ENCODE peak calls at places on chromosomes 16 and 17, in four cellular contexts. One of them, this sample, is unnamed.

GRCh38 chr16:2929693-2930092 is 18.0 kb downstream of the FLYWCH1 start:
- DNase-seq in NCI-H345: no peak
- DNase-seq in esophagus muscularis mucosa: no peak
- DNase-seq in body of pancreas: no peak
- DNase-seq in this sample: no peak

GRCh38 chr17:27345141-27345904 is 51.4 kb downstream of the WSB1 start:
- DNase-seq in NCI-H345: no peak
- DNase-seq in body of pancreas: peak
- DNase-seq in esophagus muscularis mucosa: no peak
- DNase-seq in this sample: peak

GRCh38 chr17:21003007-21003621 is 39.7 kb downstream of the USP22 start:
- DNase-seq in esophagus muscularis mucosa: no peak
- DNase-seq in body of pancreas: no peak
- DNase-seq in NCI-H345: no peak
- DNase-seq in this sample: no peak

GRCh38 chr17:19391432-19391831 is 4.4 kb upstream of the MFAP4 start:
- DNase-seq in NCI-H345: no peak
- DNase-seq in esophagus muscularis mucosa: no peak
- DNase-seq in body of pancreas: no peak
- DNase-seq in this sample: no peak

GRCh38 chr17:16814439-16814838 is 124.4 kb downstream of the CCDC144A start:
- DNase-seq in NCI-H345: no peak
- DNase-seq in body of pancreas: no peak
- DNase-seq in esophagus muscularis mucosa: no peak
- DNase-seq in this sample: no peak

GRCh38 chr17:4340914-4341615 is 25.4 kb downstream of the UBE2G1 start:
- DNase-seq in NCI-H345: no peak
- DNase-seq in body of pancreas: no peak
- DNase-seq in esophagus muscularis mucosa: no peak
- DNase-seq in this sample: no peak

GRCh38 chr16:67206838-67207115 is 7.8 kb downstream of the ELMO3 start:
- DNase-seq in NCI-H345: no peak
- DNase-seq in body of pancreas: no peak
- DNase-seq in esophagus muscularis mucosa: no peak
- DNase-seq in this sample: no peak

GRCh38 chr16:88385831-88386815 is 3.4 kb downstream of the ZNF469 start:
- DNase-seq in NCI-H345: no peak
- DNase-seq in esophagus muscularis mucosa: no peak
- DNase-seq in body of pancreas: no peak
- DNase-seq in this sample: no peak

GRCh38 chr16:74603848-74604247 is 3.1 kb downstream of the GLG1 start:
- DNase-seq in esophagus muscularis mucosa: no peak
- DNase-seq in body of pancreas: no peak
- DNase-seq in NCI-H345: no peak
- DNase-seq in this sample: no peak

GRCh38 chr17:6749519-6749918 is 6.3 kb upstream of the XAF1 start:
- DNase-seq in NCI-H345: no peak
- DNase-seq in esophagus muscularis mucosa: no peak
- DNase-seq in body of pancreas: no peak
- DNase-seq in this sample: no peak

GRCh38 chr16:64475627-64476351 is 646.1 kb downstream of the CDH11 start:
- DNase-seq in body of pancreas: no peak
- DNase-seq in esophagus muscularis mucosa: no peak
- DNase-seq in NCI-H345: no peak
- DNase-seq in this sample: no peak

GRCh38 chr16:4517812-4518211 is 20.8 kb downstream of the CDIP1 start:
- DNase-seq in body of pancreas: peak
- DNase-seq in NCI-H345: peak
- DNase-seq in esophagus muscularis mucosa: no peak
- DNase-seq in this sample: no peak

GRCh38 chr17:77129568-77130301 is 11.0 kb upstream of the SEC14L1 start:
- DNase-seq in NCI-H345: no peak
- DNase-seq in esophagus muscularis mucosa: no peak
- DNase-seq in body of pancreas: no peak
- DNase-seq in this sample: no peak

GRCh38 chr16:67930191-67930590 is 1.5 kb downstream of the CTRL start:
- DNase-seq in esophagus muscularis mucosa: no peak
- DNase-seq in body of pancreas: no peak
- DNase-seq in NCI-H345: no peak
- DNase-seq in this sample: no peak